ENCODE peak calls at places on chromosome 17, in six cellular contexts. H is OCI-LY7; X is lung; O is spleen; T is effector memory CD4-positive, alpha-beta T cell; Q is transverse colon. F is an unnamed sample.
A peak's percentile ranks its signal among the peaks of the same experiment; 100 is the strongest.

GRCh38 chr17:59513934-59514841 is 51.2 kb upstream of the DHX40 start:
- DNase-seq in H (no peak), X (peak; percentile 93), O (peak; percentile 84), T (no peak), Q (peak; percentile 78), F (no peak)

GRCh38 chr17:18259621-18260331 is 686 bp upstream of the MIEF2 start:
- DNase-seq in H (no peak), X (no peak), O (no peak), T (no peak), Q (no peak), F (no peak)

GRCh38 chr17:19800571-19800970 is 52.5 kb upstream of the ALDH3A1 start:
- DNase-seq in H (peak; percentile 22), X (no peak), O (no peak), T (no peak), Q (no peak), F (no peak)

GRCh38 chr17:8887834-8888703 is 20.6 kb upstream of the PIK3R6 start:
- DNase-seq in H (no peak), X (no peak), O (no peak), T (no peak), Q (no peak), F (no peak)

GRCh38 chr17:79459003-79459655 is 151.7 kb downstream of the RBFOX3 start:
- DNase-seq in H (no peak), X (no peak), O (no peak), T (no peak), Q (no peak), F (no peak)

GRCh38 chr17:62052765-62053338 is 12.2 kb downstream of the MED13 start:
- DNase-seq in H (no peak), X (no peak), O (no peak), T (no peak), Q (no peak), F (no peak)

GRCh38 chr17:79630120-79630519 is 19.3 kb upstream of the RBFOX3 start:
- DNase-seq in H (no peak), X (no peak), O (no peak), T (no peak), Q (no peak), F (no peak)

GRCh38 chr17:19003543-19003965 is 1.0 kb downstream of the FAM83G start:
- DNase-seq in H (peak; percentile 31), X (no peak), O (no peak), T (no peak), Q (no peak), F (no peak)

GRCh38 chr17:2011421-2012371 is 13.4 kb downstream of the RTN4RL1 start:
- DNase-seq in H (no peak), X (peak; percentile 79), O (no peak), T (no peak), Q (peak; percentile 68), F (no peak)

GRCh38 chr17:21286771-21287702 is 2.5 kb downstream of the MAP2K3 start:
- DNase-seq in H (peak; percentile 29), X (peak; percentile 75), O (peak; percentile 90), T (no peak), Q (peak; percentile 81), F (no peak)

GRCh38 chr17:46167826-46168569 is 25.2 kb downstream of the KANSL1 start:
- DNase-seq in H (no peak), X (no peak), O (no peak), T (no peak), Q (no peak), F (no peak)
- H3K4me3 ChIP-seq in H (no peak overlapping the region), X (no peak overlapping the region), O (no peak overlapping the region), T (no peak overlapping the region), Q (no peak overlapping the region), F (no peak overlapping the region)

GRCh38 chr17:71331754-71332153 is 789.1 kb upstream of the SOX9 start:
- DNase-seq in H (no peak), X (no peak), O (no peak), T (no peak), Q (no peak), F (no peak)
- H3K27ac ChIP-seq in H (no peak overlapping the region), X (no peak overlapping the region), O (no peak overlapping the region), T (no peak overlapping the region), Q (no peak overlapping the region), F (no peak overlapping the region)

DNA sequence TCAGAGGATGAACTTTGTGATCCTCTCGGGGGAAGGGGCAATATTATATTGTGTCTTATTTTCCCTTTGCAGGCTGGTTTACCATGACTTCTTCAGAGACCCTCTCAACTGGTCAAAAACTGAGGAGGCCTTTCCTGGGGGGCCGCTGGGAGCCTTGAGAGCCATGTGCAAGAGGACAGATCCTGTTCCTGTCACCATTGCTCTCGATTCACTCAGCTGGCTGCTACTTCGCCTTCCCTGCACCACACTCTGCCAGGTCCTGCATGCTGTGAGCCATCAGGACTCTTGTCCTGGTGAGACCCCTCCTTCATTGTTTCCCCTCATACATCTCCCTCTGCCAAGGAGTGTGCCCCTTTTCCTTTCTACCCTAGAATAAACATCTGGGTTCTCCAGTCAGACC is 2.5 kb downstream of the ELP5 start:
- DNase-seq in H (no peak), X (no peak), O (no peak), T (no peak), Q (no peak), F (no peak)
- H3K36me3 ChIP-seq in H (peaks cover 49% of the 10 kb centered on the region), X (peaks cover 8% of the 10 kb centered on the region), O (peaks cover 40% of the 10 kb centered on the region), T (peaks cover 23% of the 10 kb centered on the region), Q (no peaks in the 10 kb centered on the region), F (peaks cover 10% of the 10 kb centered on the region)

DNA sequence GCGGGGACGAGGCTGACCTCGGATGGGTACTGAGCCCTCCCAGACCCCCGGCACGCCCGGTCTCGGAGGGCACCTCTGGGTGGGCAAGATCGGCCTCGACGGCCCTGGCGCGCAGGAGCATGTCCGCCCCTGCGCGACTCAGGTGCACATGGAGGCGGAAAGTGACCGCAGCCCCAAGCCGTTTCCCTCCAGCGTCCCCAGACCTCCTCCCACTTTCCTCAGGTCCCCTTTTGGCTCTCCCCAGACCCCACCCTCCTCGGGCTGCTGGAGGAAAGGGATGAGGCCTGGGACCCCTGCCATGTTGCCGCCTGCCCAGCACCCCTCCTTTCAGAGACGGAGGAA is 10.0 kb downstream of the RPL19 start:
- DNase-seq in H (no peak), X (no peak), O (no peak), T (no peak), Q (no peak), F (no peak)
- H3K4me3 ChIP-seq in H (peak overlapping the region; percentile 51), X (no peak overlapping the region), O (no peak overlapping the region), T (peak overlapping the region; percentile 41), Q (peak overlapping the region; percentile 4), F (peak overlapping the region; percentile 28)

DNA sequence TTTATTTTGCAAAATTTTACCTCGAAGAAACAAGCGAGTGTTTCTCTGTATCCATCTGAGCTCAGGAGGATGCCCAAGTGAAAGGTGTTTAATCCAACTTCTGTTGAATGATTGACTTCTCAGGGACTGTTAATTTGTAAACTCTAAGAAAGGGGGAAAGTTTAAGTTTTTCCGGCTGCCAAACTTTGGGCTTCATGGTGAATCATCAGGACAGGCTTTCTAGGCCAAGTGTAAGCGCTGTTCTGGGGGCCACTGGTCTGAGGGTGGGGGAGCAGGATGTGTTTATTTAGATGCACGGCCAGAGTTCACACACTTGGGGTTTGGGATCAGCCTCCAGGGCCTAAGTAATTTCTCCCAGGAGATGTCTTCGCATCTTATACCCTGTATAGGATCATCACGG is 110.4 kb downstream of the PITPNC1 start:
- DNase-seq in H (no peak), X (no peak), O (no peak), T (no peak), Q (no peak), F (no peak)
- H3K27ac ChIP-seq in H (no peak overlapping the region), X (no peak overlapping the region), O (no peak overlapping the region), T (no peak overlapping the region), Q (peak overlapping the region; percentile 24), F (no peak overlapping the region)

GRCh38 chr17:81846743-81847689 is 12.2 kb upstream of the PPP1R27 start:
- DNase-seq in H (no peak), X (no peak), O (peak; percentile 67), T (no peak), Q (no peak), F (no peak)

GRCh38 chr17:81844327-81844851 is 9.5 kb upstream of the PPP1R27 start:
- DNase-seq in H (no peak), X (no peak), O (peak; percentile 77), T (no peak), Q (no peak), F (no peak)

GRCh38 chr17:81845361-81845760 is 10.5 kb upstream of the PPP1R27 start:
- DNase-seq in H (no peak), X (no peak), O (peak; percentile 64), T (no peak), Q (no peak), F (no peak)

GRCh38 chr17:81844887-81845286 is 10.0 kb upstream of the PPP1R27 start:
- DNase-seq in H (no peak), X (no peak), O (peak; percentile 53), T (no peak), Q (no peak), F (no peak)

DNA sequence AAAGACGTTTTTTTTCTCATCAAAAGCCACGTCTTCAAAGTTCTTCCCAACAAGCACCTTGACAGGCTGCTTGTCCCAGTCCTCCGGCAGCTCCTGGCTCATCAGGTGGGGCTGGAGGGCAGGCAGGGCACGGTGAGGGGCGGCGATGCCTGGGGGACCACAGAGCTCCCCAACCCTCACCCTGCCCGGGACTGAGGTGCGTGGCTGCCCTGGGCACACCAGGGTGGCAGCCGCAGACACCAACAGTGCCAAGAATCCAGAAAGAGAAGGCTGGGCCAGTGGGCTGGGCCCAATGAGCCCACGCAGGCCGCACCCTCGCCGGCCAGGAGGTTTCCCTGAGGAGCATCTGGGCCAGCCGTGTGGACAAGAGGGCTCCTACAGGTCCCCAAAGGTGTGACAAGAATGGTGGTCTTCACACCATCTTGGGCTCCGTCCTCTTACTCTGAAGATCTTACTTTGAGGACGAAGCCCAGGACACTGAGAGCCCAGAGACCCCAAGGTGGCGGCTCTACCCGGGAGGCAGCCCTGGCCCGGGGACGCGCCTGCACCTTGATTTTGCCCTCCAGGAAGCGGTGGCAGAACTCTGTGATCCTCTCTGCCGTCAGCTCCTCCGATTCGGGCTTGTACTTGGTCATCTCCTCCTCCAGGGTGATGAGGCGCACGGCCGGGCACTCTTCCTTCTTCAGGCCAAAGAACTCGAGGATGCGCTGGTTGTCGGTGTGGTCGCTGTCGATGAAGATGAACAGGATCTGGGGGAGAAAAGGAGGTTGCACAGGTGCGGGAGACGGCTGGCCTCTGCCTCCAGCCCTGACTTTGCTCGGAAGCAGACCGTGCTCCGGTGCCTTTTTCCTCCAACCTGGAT is 11.3 kb upstream of the PPP1R27 start:
- DNase-seq in H (no peak), X (no peak), O (peak; percentile 62), T (no peak), Q (no peak), F (no peak)
- H3K36me3 ChIP-seq in H (peaks cover 81% of the 10 kb centered on the region), X (peaks cover 62% of the 10 kb centered on the region), O (peaks cover 83% of the 10 kb centered on the region), T (peaks cover 59% of the 10 kb centered on the region), Q (peaks cover 12% of the 10 kb centered on the region), F (peaks cover 39% of the 10 kb centered on the region)

GRCh38 chr17:28412131-28412530 is 6.1 kb upstream of the SLC46A1 start:
- DNase-seq in H (no peak), X (no peak), O (no peak), T (no peak), Q (no peak), F (no peak)
- H3K4me3 ChIP-seq in H (no peak overlapping the region), X (no peak overlapping the region), O (no peak overlapping the region), T (no peak overlapping the region), Q (no peak overlapping the region), F (no peak overlapping the region)

DNA sequence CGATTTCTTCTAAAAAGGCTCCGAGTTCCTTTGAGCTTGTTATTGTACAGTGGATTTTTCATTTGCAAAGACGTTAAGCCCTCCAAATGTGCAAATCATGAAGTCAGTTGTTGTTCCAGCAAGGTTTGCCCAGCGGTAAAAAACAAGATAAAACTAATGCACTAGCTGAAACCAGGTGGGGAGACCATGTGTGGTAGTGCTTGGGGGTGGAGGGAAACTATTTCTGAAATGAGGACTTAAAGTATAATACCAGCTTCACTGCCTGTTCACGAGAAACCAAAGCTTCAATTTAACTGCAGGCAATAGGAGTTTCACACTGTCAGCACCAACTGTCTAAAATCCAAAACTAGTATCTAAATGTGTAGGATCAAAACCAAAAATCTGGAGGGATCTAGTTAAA is 22.3 kb downstream of the SMARCE1 start:
- DNase-seq in H (no peak), X (no peak), O (no peak), T (no peak), Q (no peak), F (no peak)
- H3K27ac ChIP-seq in H (no peak overlapping the region), X (no peak overlapping the region), O (no peak overlapping the region), T (no peak overlapping the region), Q (no peak overlapping the region), F (no peak overlapping the region)

F was measured in CD8-positive, alpha-beta memory T cell.